ENCODE peak calls at places on chromosomes 6 and 20, in eight cellular contexts. N, R, D, L, I, Z, O and C are unnamed samples.

GRCh38 chr20:4812641-4813075 is 90.9 kb downstream of the PRND start:
- DNase-seq in N (no peak), R (no peak), D (no peak), L (no peak), I (no peak), Z (no peak), O (no peak), C (no peak)

GRCh38 chr6:38797391-38797790 is 82.3 kb downstream of the DNAH8 start:
- DNase-seq in N (no peak), R (peak; percentile 71), D (no peak), L (no peak), I (no peak), Z (no peak), O (no peak), C (no peak)

GRCh38 chr6:48069280-48069679 is 41.7 kb downstream of the PTCHD4 start:
- DNase-seq in N (no peak), R (no peak), D (no peak), L (no peak), I (peak; percentile 32), Z (no peak), O (no peak), C (no peak)

GRCh38 chr6:17932362-17932852 is 55.0 kb downstream of the KIF13A start:
- DNase-seq in N (peak; percentile 43), R (no peak), D (no peak), L (no peak), I (peak; percentile 96), Z (peak; percentile 93), O (peak; percentile 90), C (no peak)

GRCh38 chr6:109760208-109760607 is 69.1 kb downstream of the FIG4 start:
- DNase-seq in N (no peak), R (peak; percentile 75), D (no peak), L (no peak), I (no peak), Z (peak; percentile 22), O (no peak), C (no peak)

GRCh38 chr6:127858992-127859391 is 41.9 kb downstream of the THEMIS start:
- DNase-seq in N (no peak), R (no peak), D (no peak), L (no peak), I (no peak), Z (no peak), O (no peak), C (no peak)

GRCh38 chr6:108559884-108560462 is 744 bp upstream of the FOXO3 start:
- DNase-seq in N (peak; percentile 82), R (peak; percentile 50), D (no peak), L (peak; percentile 86), I (peak; percentile 74), Z (peak; percentile 84), O (peak; percentile 78), C (no peak)

GRCh38 chr6:75788894-75789293 is 39.9 kb downstream of the MYO6 start:
- DNase-seq in N (no peak), R (no peak), D (no peak), L (no peak), I (no peak), Z (no peak), O (no peak), C (no peak)

GRCh38 chr6:45483501-45483900 is 105.8 kb upstream of the SUPT3H start:
- DNase-seq in N (no peak), R (no peak), D (no peak), L (peak; percentile 45), I (no peak), Z (peak; percentile 60), O (peak; percentile 58), C (no peak)

GRCh38 chr6:37222125-37222967 is 35.2 kb upstream of the TBC1D22B start:
- DNase-seq in N (peak; percentile 74), R (peak; percentile 95), D (peak; percentile 62), L (peak; percentile 97), I (peak; percentile 93), Z (peak; percentile 91), O (peak; percentile 84), C (peak; percentile 52)

GRCh38 chr6:121544691-121545090 is 109.2 kb downstream of the GJA1 start:
- DNase-seq in N (no peak), R (no peak), D (no peak), L (no peak), I (no peak), Z (peak; percentile 67), O (peak; percentile 53), C (no peak)

GRCh38 chr6:42996513-42996912 is 12.1 kb downstream of the PPP2R5D start:
- DNase-seq in N (no peak), R (peak; percentile 7), D (no peak), L (no peak), I (no peak), Z (no peak), O (no peak), C (no peak)

GRCh38 chr20:461254-462198 is 807 bp downstream of the TBC1D20 start:
- DNase-seq in N (peak; percentile 53), R (peak; percentile 42), D (no peak), L (peak; percentile 62), I (peak; percentile 57), Z (peak; percentile 60), O (peak; percentile 34), C (no peak)

DNA sequence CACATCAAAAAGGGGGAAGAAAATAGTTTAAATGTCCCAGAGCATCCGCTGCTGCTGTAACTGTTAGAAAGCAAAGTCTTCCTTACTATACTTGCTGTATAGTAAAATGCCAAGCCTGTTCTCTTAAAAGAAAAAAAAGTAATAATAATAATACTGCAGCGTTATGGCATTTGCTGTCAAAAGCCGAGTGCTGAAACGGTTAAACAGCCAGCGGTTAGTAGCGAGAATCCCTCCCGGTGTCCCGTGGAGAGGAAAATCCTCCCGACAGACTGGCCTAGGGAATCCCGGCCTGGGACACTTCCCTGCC is 19.5 kb upstream of the NFATC2 start:
- DNase-seq in N (no peak), R (no peak), D (no peak), L (peak; percentile 58), I (peak; percentile 28), Z (no peak), O (peak; percentile 26), C (no peak)
- H3K27ac ChIP-seq in N (peak overlapping the region; percentile 94), R (peak overlapping the region; percentile 60), D (no peak overlapping the region), L (no peak overlapping the region), I (peak overlapping the region; percentile 84), Z (peak overlapping the region; percentile 96), O (peak overlapping the region; percentile 98), C (no peak overlapping the region)

DNA sequence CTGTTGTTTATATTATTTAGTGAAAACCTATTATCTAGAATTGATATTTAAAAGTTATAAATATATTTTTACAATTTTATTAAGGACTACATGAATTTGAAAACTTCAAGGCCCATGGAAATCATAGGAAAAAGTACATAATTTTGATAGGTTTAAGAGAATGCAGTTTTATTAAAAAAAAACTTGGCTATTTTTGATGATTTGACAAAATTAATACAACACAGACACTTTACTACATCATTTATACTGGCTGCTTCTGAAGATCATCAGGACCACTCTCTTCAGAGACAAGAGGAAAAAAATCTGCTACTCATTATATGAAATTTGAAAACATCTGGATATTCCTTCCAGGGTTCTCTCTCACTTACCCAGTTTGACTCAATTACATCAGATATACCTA is 637.7 kb downstream of the BCKDHB start:
- DNase-seq in N (no peak), R (no peak), D (no peak), L (no peak), I (no peak), Z (no peak), O (no peak), C (no peak)
- H3K27ac ChIP-seq in N (no peak overlapping the region), R (no peak overlapping the region), D (no peak overlapping the region), L (no peak overlapping the region), I (no peak overlapping the region), Z (no peak overlapping the region), O (no peak overlapping the region), C (no peak overlapping the region)

GRCh38 chr20:38158701-38159325 is 6.3 kb downstream of the TGM2 start:
- DNase-seq in N (no peak), R (no peak), D (no peak), L (no peak), I (peak; percentile 59), Z (no peak), O (no peak), C (no peak)

GRCh38 chr20:38155811-38156210 is 9.3 kb downstream of the TGM2 start:
- DNase-seq in N (no peak), R (no peak), D (no peak), L (no peak), I (no peak), Z (no peak), O (no peak), C (no peak)

GRCh38 chr20:38156280-38156679 is 8.8 kb downstream of the TGM2 start:
- DNase-seq in N (no peak), R (no peak), D (no peak), L (no peak), I (no peak), Z (no peak), O (no peak), C (no peak)

GRCh38 chr20:38157635-38158495 is 7.2 kb downstream of the TGM2 start:
- DNase-seq in N (no peak), R (no peak), D (no peak), L (no peak), I (peak; percentile 43), Z (peak; percentile 39), O (no peak), C (no peak)

GRCh38 chr20:38156888-38157634 is 8.0 kb downstream of the TGM2 start:
- DNase-seq in N (peak; percentile 76), R (no peak), D (no peak), L (no peak), I (no peak), Z (peak; percentile 66), O (no peak), C (no peak)
- H3K27ac ChIP-seq in N (peak overlapping the region; percentile 85), R (peak overlapping the region; percentile 52), D (no peak overlapping the region), L (no peak overlapping the region), I (peak overlapping the region; percentile 43), Z (no peak overlapping the region), O (peak overlapping the region; percentile 27), C (no peak overlapping the region)

GRCh38 chr20:3090565-3090964 is 6.0 kb upstream of the AVP start:
- DNase-seq in N (no peak), R (no peak), D (no peak), L (no peak), I (no peak), Z (no peak), O (no peak), C (no peak)

GRCh38 chr20:3092611-3093379 is 8.3 kb upstream of the AVP start:
- DNase-seq in N (no peak), R (no peak), D (no peak), L (no peak), I (peak; percentile 54), Z (peak; percentile 28), O (peak; percentile 7), C (no peak)

GRCh38 chr20:3088031-3088430 is 3.5 kb upstream of the AVP start:
- DNase-seq in N (no peak), R (no peak), D (no peak), L (no peak), I (no peak), Z (no peak), O (no peak), C (no peak)

GRCh38 chr20:3094848-3095629 is 10.5 kb upstream of the AVP start:
- DNase-seq in N (no peak), R (no peak), D (no peak), L (no peak), I (no peak), Z (no peak), O (no peak), C (no peak)

DNA sequence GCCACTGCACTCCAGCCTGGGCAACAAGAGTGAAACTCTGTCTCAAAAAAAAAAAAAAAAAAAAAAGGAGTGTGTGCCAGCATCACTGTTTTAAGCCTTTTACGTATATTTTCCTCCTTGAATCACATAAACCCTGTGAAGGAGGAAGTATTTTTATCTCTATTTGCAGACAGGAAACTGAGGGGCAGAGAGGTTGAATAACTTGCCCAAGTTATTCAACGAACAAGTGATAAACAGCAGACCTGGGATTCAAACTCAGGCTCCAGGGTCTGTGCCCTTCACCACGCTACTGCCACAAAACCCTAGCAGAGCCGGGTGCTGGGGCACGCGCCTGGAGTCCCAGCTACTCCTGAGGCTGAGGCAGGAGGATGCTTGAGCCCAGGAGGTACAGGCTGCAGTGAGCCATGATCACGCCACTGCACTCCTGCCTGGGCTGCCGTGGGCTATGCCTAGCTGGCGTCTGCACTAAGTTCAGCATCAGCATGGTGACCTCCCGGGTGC is 9.4 kb upstream of the AVP start:
- DNase-seq in N (no peak), R (no peak), D (no peak), L (no peak), I (no peak), Z (no peak), O (no peak), C (no peak)
- H3K27ac ChIP-seq in N (no peak overlapping the region), R (no peak overlapping the region), D (no peak overlapping the region), L (no peak overlapping the region), I (no peak overlapping the region), Z (no peak overlapping the region), O (no peak overlapping the region), C (no peak overlapping the region)